ENCODE peak calls at places on chromosomes 1 and 21, in four cellular contexts. One of them, this sample, is unnamed.

GRCh38 chr1:118979754-118980270 is 8.3 kb downstream of the TBX15 start:
- DNase-seq in natural killer cell: no peak
- DNase-seq in neural progenitor cell: peak; percentile 51
- DNase-seq in B cell: no peak
- DNase-seq in this sample: no peak

GRCh38 chr1:66642992-66643391 is 109.0 kb downstream of the SGIP1 start:
- DNase-seq in natural killer cell: no peak
- DNase-seq in neural progenitor cell: no peak
- DNase-seq in B cell: no peak
- DNase-seq in this sample: no peak

GRCh38 chr1:202710070-202711025 is at the start of gene SYT2:
- DNase-seq in natural killer cell: no peak
- DNase-seq in neural progenitor cell: peak; percentile 82
- DNase-seq in B cell: no peak
- DNase-seq in this sample: no peak

GRCh38 chr1:116929961-116930592 is 20.4 kb downstream of the PTGFRN start:
- DNase-seq in natural killer cell: no peak
- DNase-seq in neural progenitor cell: no peak
- DNase-seq in B cell: no peak
- DNase-seq in this sample: no peak

GRCh38 chr1:163701783-163702182 is 380.0 kb downstream of the NUF2 start:
- DNase-seq in natural killer cell: no peak
- DNase-seq in neural progenitor cell: no peak
- DNase-seq in B cell: no peak
- DNase-seq in this sample: no peak

GRCh38 chr1:21673277-21673780 is 4.2 kb upstream of the RAP1GAP start:
- DNase-seq in natural killer cell: no peak
- DNase-seq in neural progenitor cell: no peak
- DNase-seq in B cell: no peak
- DNase-seq in this sample: no peak

GRCh38 chr21:32868631-32869454 is 97.3 kb upstream of the PAXBP1 start:
- DNase-seq in natural killer cell: no peak
- DNase-seq in neural progenitor cell: peak; percentile 73
- DNase-seq in B cell: no peak
- DNase-seq in this sample: no peak

GRCh38 chr1:160949881-160950280 is 4.7 kb downstream of the ITLN2 start:
- DNase-seq in natural killer cell: no peak
- DNase-seq in neural progenitor cell: no peak
- DNase-seq in B cell: no peak
- DNase-seq in this sample: no peak

GRCh38 chr1:91045284-91045683 is 23.4 kb upstream of the ZNF644 start:
- DNase-seq in natural killer cell: no peak
- DNase-seq in neural progenitor cell: no peak
- DNase-seq in B cell: no peak
- DNase-seq in this sample: no peak

GRCh38 chr1:29812397-29813135 is 576.2 kb downstream of the PTPRU start:
- DNase-seq in natural killer cell: no peak
- DNase-seq in neural progenitor cell: no peak
- DNase-seq in B cell: no peak
- DNase-seq in this sample: no peak

GRCh38 chr1:228021526-228022030 is 14.8 kb downstream of the WNT3A start:
- DNase-seq in natural killer cell: no peak
- DNase-seq in neural progenitor cell: no peak
- DNase-seq in B cell: no peak
- DNase-seq in this sample: no peak

GRCh38 chr1:21317035-21317689 is 26.9 kb upstream of the ECE1 start:
- DNase-seq in natural killer cell: no peak
- DNase-seq in neural progenitor cell: no peak
- DNase-seq in B cell: no peak
- DNase-seq in this sample: peak; percentile 94

GRCh38 chr1:197140123-197140522 is 6.3 kb downstream of the ASPM start:
- DNase-seq in natural killer cell: no peak
- DNase-seq in neural progenitor cell: no peak
- DNase-seq in B cell: no peak
- DNase-seq in this sample: no peak

GRCh38 chr1:119448112-119448511 is 33.2 kb downstream of the HSD3B2 start:
- DNase-seq in natural killer cell: no peak
- DNase-seq in neural progenitor cell: peak; percentile 16
- DNase-seq in B cell: no peak
- DNase-seq in this sample: no peak

GRCh38 chr1:70038025-70038424 is 167.4 kb downstream of the LRRC40 start:
- DNase-seq in natural killer cell: no peak
- DNase-seq in neural progenitor cell: no peak
- DNase-seq in B cell: no peak
- DNase-seq in this sample: no peak

GRCh38 chr1:55289042-55289441 is 73.9 kb upstream of the USP24 start:
- DNase-seq in natural killer cell: no peak
- DNase-seq in neural progenitor cell: no peak
- DNase-seq in B cell: no peak
- DNase-seq in this sample: no peak

GRCh38 chr1:186503210-186503609 is 42.3 kb upstream of the PDC start:
- DNase-seq in natural killer cell: no peak
- DNase-seq in neural progenitor cell: no peak
- DNase-seq in B cell: no peak
- DNase-seq in this sample: no peak

GRCh38 chr21:36059823-36060158 is 535 bp downstream of the SETD4 start:
- DNase-seq in natural killer cell: no peak
- DNase-seq in neural progenitor cell: no peak
- DNase-seq in B cell: no peak
- DNase-seq in this sample: no peak

GRCh38 chr1:226945106-226945857 is 5.2 kb downstream of the COQ8A start:
- DNase-seq in natural killer cell: no peak
- DNase-seq in neural progenitor cell: peak; percentile 53
- DNase-seq in B cell: no peak
- DNase-seq in this sample: no peak

GRCh38 chr1:151175036-151175741 is 592 bp downstream of the TMOD4 start:
- DNase-seq in natural killer cell: no peak
- DNase-seq in neural progenitor cell: no peak
- DNase-seq in B cell: no peak
- DNase-seq in this sample: no peak

GRCh38 chr1:109306832-109307362 is at the start of gene MYBPHL:
- DNase-seq in natural killer cell: no peak
- DNase-seq in neural progenitor cell: peak; percentile 27
- DNase-seq in B cell: no peak
- DNase-seq in this sample: no peak

GRCh38 chr1:201069636-201070035 is 42.6 kb downstream of the CACNA1S start:
- DNase-seq in natural killer cell: no peak
- DNase-seq in neural progenitor cell: peak; percentile 38
- DNase-seq in B cell: no peak
- DNase-seq in this sample: no peak

GRCh38 chr1:8473121-8473891 is 155.4 kb downstream of the SLC45A1 start:
- DNase-seq in natural killer cell: peak; percentile 21
- DNase-seq in neural progenitor cell: no peak
- DNase-seq in B cell: no peak
- DNase-seq in this sample: no peak

DNA sequence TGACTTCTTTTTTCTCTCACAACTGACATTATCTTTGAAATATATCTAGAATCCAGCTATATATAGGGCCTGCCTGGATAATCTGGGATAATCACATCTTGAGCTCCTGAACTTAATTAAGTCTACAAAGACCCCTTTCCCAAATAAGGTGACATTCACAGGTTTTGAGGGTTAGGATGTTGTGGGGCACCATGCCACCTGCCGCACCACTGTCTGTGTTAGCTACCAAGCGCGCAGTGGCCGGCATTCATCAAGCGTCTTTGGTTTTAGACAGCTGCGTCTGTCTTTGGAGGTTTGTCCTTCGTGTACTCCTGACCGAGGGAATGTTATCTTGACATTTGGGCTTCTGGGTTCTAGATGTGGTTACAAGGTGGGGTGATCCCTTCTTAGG is 7.5 kb downstream of the TRAPPC10 start:
- DNase-seq in natural killer cell: no peak
- DNase-seq in neural progenitor cell: no peak
- DNase-seq in B cell: no peak
- DNase-seq in this sample: no peak
- TF ChIP-seq CTCF in natural killer cell: no peak
- TF ChIP-seq CTCF in neural progenitor cell: no peak
- TF ChIP-seq CTCF in B cell: no peak
- TF ChIP-seq CTCF in this sample: no peak

DNA sequence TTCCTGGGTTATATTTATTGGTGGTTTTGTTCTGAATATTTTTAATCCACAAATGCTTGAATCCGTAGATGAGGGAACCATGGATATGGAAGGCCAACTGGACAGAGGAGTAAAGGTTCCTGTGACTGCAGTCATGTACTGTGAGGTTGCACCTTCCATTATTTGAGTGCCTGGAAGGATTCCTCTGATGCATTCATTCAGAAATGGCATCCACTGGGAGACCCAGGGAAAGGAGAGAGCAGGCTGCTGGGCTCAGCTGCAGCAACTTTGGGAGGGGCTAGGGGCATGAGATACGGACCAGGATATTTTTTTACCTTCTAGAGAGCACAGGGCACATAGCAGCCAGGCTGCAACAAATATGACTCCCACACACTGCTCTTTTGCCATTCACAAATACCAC is 19.5 kb downstream of the AK2 start:
- DNase-seq in natural killer cell: no peak
- DNase-seq in neural progenitor cell: peak; percentile 32
- DNase-seq in B cell: no peak
- DNase-seq in this sample: no peak
- TF ChIP-seq CTCF in natural killer cell: no peak
- TF ChIP-seq CTCF in neural progenitor cell: no peak
- TF ChIP-seq CTCF in B cell: no peak
- TF ChIP-seq CTCF in this sample: no peak

DNA sequence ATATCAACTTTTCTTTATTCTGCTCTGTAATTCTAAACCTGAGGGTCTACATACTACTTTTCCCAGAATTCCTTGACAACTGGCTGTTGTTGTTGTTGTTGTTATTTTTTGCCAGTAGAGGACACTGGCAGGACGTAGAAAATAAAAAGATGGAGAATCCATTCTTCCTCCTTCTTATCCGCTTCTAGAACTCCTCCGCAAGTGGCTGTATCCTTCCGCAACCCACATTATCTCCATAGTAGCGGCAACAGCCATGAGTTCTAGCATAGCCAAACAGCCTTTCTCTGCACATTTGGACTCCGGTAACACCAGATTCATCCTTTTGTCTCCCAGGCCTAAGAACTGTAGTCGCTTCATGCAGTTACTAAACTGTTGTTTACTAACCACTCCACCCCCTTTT is 91.1 kb upstream of the CACHD1 start:
- DNase-seq in natural killer cell: no peak
- DNase-seq in neural progenitor cell: peak; percentile 19
- DNase-seq in B cell: no peak
- DNase-seq in this sample: no peak
- TF ChIP-seq CTCF in natural killer cell: no peak
- TF ChIP-seq CTCF in neural progenitor cell: peak; percentile 59
- TF ChIP-seq CTCF in B cell: no peak
- TF ChIP-seq CTCF in this sample: no peak

GRCh38 chr1:28535180-28535579 is 17.7 kb upstream of the TRNAU1AP start:
- DNase-seq in natural killer cell: no peak
- DNase-seq in neural progenitor cell: no peak
- DNase-seq in B cell: no peak
- DNase-seq in this sample: no peak

GRCh38 chr1:28526886-28527285 is 21.0 kb downstream of the RCC1 start:
- DNase-seq in natural killer cell: no peak
- DNase-seq in neural progenitor cell: no peak
- DNase-seq in B cell: no peak
- DNase-seq in this sample: no peak

GRCh38 chr1:28530456-28530855 is 22.4 kb upstream of the TRNAU1AP start:
- DNase-seq in natural killer cell: no peak
- DNase-seq in neural progenitor cell: no peak
- DNase-seq in B cell: no peak
- DNase-seq in this sample: no peak
- TF ChIP-seq CTCF in natural killer cell: no peak
- TF ChIP-seq CTCF in neural progenitor cell: no peak
- TF ChIP-seq CTCF in B cell: no peak
- TF ChIP-seq CTCF in this sample: no peak

GRCh38 chr1:110412576-110412975 is 5.1 kb upstream of the LAMTOR5 start:
- DNase-seq in natural killer cell: peak; percentile 38
- DNase-seq in neural progenitor cell: peak; percentile 86
- DNase-seq in B cell: peak; percentile 84
- DNase-seq in this sample: peak; percentile 71
- TF ChIP-seq CTCF in natural killer cell: peak; percentile 63
- TF ChIP-seq CTCF in neural progenitor cell: peak; percentile 86
- TF ChIP-seq CTCF in B cell: peak; percentile 90
- TF ChIP-seq CTCF in this sample: peak; percentile 86